ENCODE peak calls at places on chromosome 7, in five cellular contexts. E is HepG2, H is K562, Y is HCT116, O is GM12878. S is an unnamed sample.

GRCh38 chr7:47669178-47669878 is 87.4 kb upstream of the TNS3 start:
- DNase-seq in E (peak; percentile 37), H (no peak), Y (no peak), O (peak; percentile 90), S (no peak)

GRCh38 chr7:30084195-30084594 is 50.6 kb upstream of the MTURN start:
- DNase-seq in E (no peak), H (no peak), Y (no peak), O (no peak), S (no peak)

GRCh38 chr7:117110480-117111315 is 157.4 kb downstream of the ST7 start:
- DNase-seq in E (no peak), H (no peak), Y (no peak), O (peak; percentile 70), S (no peak)

GRCh38 chr7:80453699-80454340 is 58.0 kb downstream of the GNAT3 start:
- DNase-seq in E (peak; percentile 12), H (no peak), Y (peak; percentile 19), O (no peak), S (no peak)

GRCh38 chr7:157687158-157687557 is 350.4 kb downstream of the DNAJB6 start:
- DNase-seq in E (no peak), H (no peak), Y (no peak), O (no peak), S (no peak)

GRCh38 chr7:44218418-44219201 is 17.8 kb downstream of the YKT6 start:
- DNase-seq in E (peak; percentile 56), H (peak; percentile 65), Y (no peak), O (no peak), S (peak; percentile 71)

GRCh38 chr7:159109092-159110035 is 35.3 kb downstream of the VIPR2 start:
- DNase-seq in E (no peak), H (no peak), Y (no peak), O (no peak), S (no peak)

GRCh38 chr7:148395990-148396716 is 194.4 kb upstream of the C7orf33 start:
- DNase-seq in E (no peak), H (no peak), Y (no peak), O (no peak), S (no peak)

GRCh38 chr7:23184709-23185354 is 3.0 kb downstream of the NUP42 start:
- DNase-seq in E (peak; percentile 49), H (peak; percentile 20), Y (peak; percentile 34), O (peak; percentile 17), S (no peak)

GRCh38 chr7:38186593-38187314 is 8.7 kb downstream of the STARD3NL start:
- DNase-seq in E (no peak), H (no peak), Y (no peak), O (no peak), S (no peak)

GRCh38 chr7:147070886-147071285 is 954.3 kb downstream of the CNTNAP2 start:
- DNase-seq in E (no peak), H (no peak), Y (no peak), O (no peak), S (no peak)

GRCh38 chr7:50793115-50793946 is 10.6 kb upstream of the GRB10 start:
- DNase-seq in E (no peak), H (peak; percentile 86), Y (no peak), O (no peak), S (no peak)

GRCh38 chr7:158588085-158588877 is 658 bp upstream of the PTPRN2 start:
- DNase-seq in E (no peak), H (no peak), Y (no peak), O (no peak), S (no peak)

GRCh38 chr7:126803060-126803665 is 449.6 kb downstream of the GRM8 start:
- DNase-seq in E (peak; percentile 67), H (peak; percentile 77), Y (peak; percentile 68), O (peak; percentile 53), S (peak; percentile 81)

GRCh38 chr7:157615101-157615817 is 278.5 kb downstream of the DNAJB6 start:
- DNase-seq in E (no peak), H (no peak), Y (no peak), O (no peak), S (no peak)

GRCh38 chr7:51376420-51377092 is 59.9 kb upstream of the COBL start:
- DNase-seq in E (no peak), H (peak; percentile 43), Y (peak; percentile 79), O (no peak), S (no peak)

DNA sequence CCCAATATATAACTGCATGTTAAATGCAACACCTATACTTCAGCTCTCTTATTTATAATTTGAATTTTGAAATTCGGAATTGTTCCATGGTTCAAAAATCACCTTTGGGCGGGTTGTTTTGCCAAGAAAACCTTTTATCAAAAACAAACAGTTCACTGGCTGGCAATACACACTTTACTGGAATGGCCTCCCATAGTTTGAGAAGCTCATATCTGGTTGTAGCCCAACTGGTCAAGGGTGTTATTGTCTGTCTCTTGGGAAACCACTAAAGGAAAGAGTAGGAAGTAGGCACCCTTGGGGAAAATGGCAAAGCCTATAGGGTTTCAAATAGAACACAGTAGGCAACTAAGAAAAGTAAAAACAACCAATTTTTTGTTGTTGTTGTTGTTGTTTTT is 117.9 kb downstream of the HIPK2 start:
- DNase-seq in E (peak; percentile 56), H (no peak), Y (no peak), O (no peak), S (no peak)
- H3K4me1 ChIP-seq in E (peaks cover 87% of the 10 kb centered on the region), H (peaks cover 2% of the 10 kb centered on the region), Y (peaks cover 11% of the 10 kb centered on the region), O (peaks cover 4% of the 10 kb centered on the region), S (peaks cover 3% of the 10 kb centered on the region)

GRCh38 chr7:19105546-19105945 is 11.9 kb downstream of the TWIST1 start:
- DNase-seq in E (no peak), H (no peak), Y (no peak), O (no peak), S (no peak)

GRCh38 chr7:19106308-19107141 is 10.9 kb downstream of the TWIST1 start:
- DNase-seq in E (no peak), H (no peak), Y (no peak), O (no peak), S (no peak)

GRCh38 chr7:19108985-19109946 is 8.2 kb downstream of the TWIST1 start:
- DNase-seq in E (no peak), H (no peak), Y (no peak), O (no peak), S (no peak)

GRCh38 chr7:19107142-19107391 is 10.4 kb downstream of the TWIST1 start:
- DNase-seq in E (no peak), H (no peak), Y (no peak), O (no peak), S (no peak)

GRCh38 chr7:19107392-19108147 is 9.9 kb downstream of the TWIST1 start:
- DNase-seq in E (no peak), H (no peak), Y (no peak), O (no peak), S (peak; percentile 46)
- TF ChIP-seq ZNF274 in E (no peak), H (no peak), Y (no peak), O (no peak), S (no peak)

DNA sequence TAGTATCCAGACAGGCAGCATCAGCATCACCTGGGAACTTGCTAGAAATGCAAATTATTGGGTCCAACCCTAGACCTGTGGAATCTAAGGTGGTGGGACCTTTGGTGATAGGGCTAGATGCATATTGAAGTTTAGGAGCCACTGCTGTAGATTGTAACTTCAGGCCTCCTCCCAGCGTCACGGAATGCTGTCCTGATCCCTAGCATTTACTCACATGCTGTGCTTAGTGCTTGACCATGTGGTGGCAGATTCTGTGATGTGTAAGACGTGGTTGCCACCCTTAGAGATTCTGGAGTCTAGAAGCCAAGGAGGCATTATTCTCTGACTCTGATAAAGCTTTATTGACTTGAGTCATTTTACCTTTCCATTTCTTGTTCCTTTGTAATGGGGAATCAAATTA is 13.5 kb downstream of the AHR start:
- DNase-seq in E (no peak), H (no peak), Y (no peak), O (no peak), S (no peak)
- H3K4me1 ChIP-seq in E (peaks cover 20% of the 10 kb centered on the region), H (no peaks in the 10 kb centered on the region), Y (no peaks in the 10 kb centered on the region), O (peaks cover 3% of the 10 kb centered on the region), S (no peaks in the 10 kb centered on the region)

GRCh38 chr7:32299133-32299702 is 191.0 kb downstream of the LSM5 start:
- DNase-seq in E (no peak), H (no peak), Y (no peak), O (no peak), S (no peak)

GRCh38 chr7:32298403-32299132 is 191.6 kb downstream of the LSM5 start:
- DNase-seq in E (no peak), H (no peak), Y (no peak), O (no peak), S (no peak)

GRCh38 chr7:32290015-32290414 is 200.2 kb downstream of the LSM5 start:
- DNase-seq in E (no peak), H (no peak), Y (no peak), O (no peak), S (no peak)

GRCh38 chr7:32293833-32294232 is 196.3 kb downstream of the LSM5 start:
- DNase-seq in E (no peak), H (no peak), Y (no peak), O (no peak), S (no peak)
- TF ChIP-seq ZNF274 in E (no peak), H (no peak), Y (no peak), O (no peak), S (no peak)

GRCh38 chr7:3412871-3413270 is 111.8 kb downstream of the SDK1 start:
- DNase-seq in E (no peak), H (no peak), Y (no peak), O (no peak), S (no peak)

GRCh38 chr7:3415730-3416366 is 114.8 kb downstream of the SDK1 start:
- DNase-seq in E (no peak), H (no peak), Y (no peak), O (no peak), S (no peak)

DNA sequence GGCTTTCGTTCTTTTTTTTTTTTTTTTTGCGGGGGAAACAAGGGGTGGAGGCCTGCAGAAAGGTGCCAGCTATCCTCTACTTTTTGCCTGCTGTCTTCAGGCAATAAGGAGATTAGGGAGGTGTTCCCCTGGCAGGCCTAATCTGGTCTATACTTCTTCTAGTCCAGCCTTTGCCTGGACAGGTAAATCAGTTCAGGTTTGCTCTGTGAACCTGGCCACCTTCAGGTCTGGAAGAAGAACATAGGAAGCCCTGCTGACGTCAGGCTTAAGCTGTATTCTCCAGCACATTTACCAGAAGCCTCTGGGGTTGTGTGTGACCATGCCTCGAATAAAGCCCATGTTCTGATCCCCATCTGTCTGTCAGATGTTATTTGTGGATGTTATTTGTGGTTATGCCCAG is 115.4 kb downstream of the SDK1 start:
- DNase-seq in E (no peak), H (no peak), Y (no peak), O (no peak), S (no peak)
- H3K4me1 ChIP-seq in E (no peaks in the 10 kb centered on the region), H (no peaks in the 10 kb centered on the region), Y (no peaks in the 10 kb centered on the region), O (no peaks in the 10 kb centered on the region), S (no peaks in the 10 kb centered on the region)